ENCODE peak calls at places on chromosomes 6 and 20, in five cellular contexts. W is heart left ventricle; M is suprapubic skin; L is breast epithelium; V is CD4-positive, alpha-beta memory T cell. Z is an unnamed sample.
A peak's percentile ranks its signal among the peaks of the same experiment; 100 is the strongest.

GRCh38 chr20:54132612-54133433 is 41.0 kb downstream of the CYP24A1 start:
- DNase-seq in W (no peak), M (no peak), L (peak; percentile 42), V (no peak), Z (no peak)

GRCh38 chr6:26501482-26501986 is 1.4 kb downstream of the BTN1A1 start:
- DNase-seq in W (peak; percentile 25), M (no peak), L (no peak), V (peak; percentile 29), Z (peak; percentile 16)

GRCh38 chr20:20562507-20562906 is 149.9 kb downstream of the RALGAPA2 start:
- DNase-seq in W (no peak), M (no peak), L (no peak), V (no peak), Z (no peak)

GRCh38 chr6:108031968-108032367 is 42.6 kb downstream of the OSTM1 start:
- DNase-seq in W (no peak), M (no peak), L (no peak), V (no peak), Z (no peak)

GRCh38 chr6:92690997-92691599 is 728.3 kb downstream of the EPHA7 start:
- DNase-seq in W (no peak), M (no peak), L (no peak), V (no peak), Z (no peak)

GRCh38 chr6:74018825-74019224 is 322.8 kb downstream of the CD109 start:
- DNase-seq in W (no peak), M (no peak), L (no peak), V (no peak), Z (no peak)

GRCh38 chr20:59611286-59611685 is 6.9 kb downstream of the PHACTR3 start:
- DNase-seq in W (peak; percentile 16), M (no peak), L (no peak), V (no peak), Z (no peak)

GRCh38 chr6:150766201-150766997 is 99.1 kb upstream of the MTHFD1L start:
- DNase-seq in W (no peak), M (no peak), L (no peak), V (no peak), Z (no peak)

GRCh38 chr6:74870403-74870802 is 335.4 kb downstream of the COL12A1 start:
- DNase-seq in W (no peak), M (no peak), L (no peak), V (no peak), Z (no peak)

GRCh38 chr6:8218861-8219260 is 116.5 kb upstream of the EEF1E1 start:
- DNase-seq in W (no peak), M (no peak), L (no peak), V (no peak), Z (no peak)

GRCh38 chr6:119311514-119312142 is 37.9 kb downstream of the MAN1A1 start:
- DNase-seq in W (no peak), M (no peak), L (no peak), V (no peak), Z (no peak)

GRCh38 chr6:44511126-44511525 is 123.6 kb downstream of the CDC5L start:
- DNase-seq in W (no peak), M (no peak), L (no peak), V (no peak), Z (no peak)

GRCh38 chr6:31336872-31337496 is 20.0 kb downstream of the HLA-B start:
- DNase-seq in W (no peak), M (no peak), L (no peak), V (no peak), Z (no peak)

GRCh38 chr20:17619351-17620093 is 49.6 kb downstream of the DSTN start:
- DNase-seq in W (no peak), M (peak; percentile 61), L (peak; percentile 14), V (no peak), Z (peak; percentile 31)

GRCh38 chr20:58366016-58366415 is 23.0 kb upstream of the VAPB start:
- DNase-seq in W (no peak), M (no peak), L (no peak), V (no peak), Z (no peak)

GRCh38 chr6:95243091-95243490 is 334.2 kb upstream of the MANEA start:
- DNase-seq in W (no peak), M (no peak), L (no peak), V (no peak), Z (no peak)

GRCh38 chr6:113744886-113745285 is 112.3 kb upstream of the MARCKS start:
- DNase-seq in W (no peak), M (no peak), L (no peak), V (no peak), Z (no peak)

GRCh38 chr20:57205625-57206219 is 60.7 kb downstream of the BMP7 start:
- DNase-seq in W (no peak), M (no peak), L (no peak), V (no peak), Z (no peak)

GRCh38 chr6:139325003-139325600 is 33.3 kb upstream of the TXLNB start:
- DNase-seq in W (no peak), M (no peak), L (no peak), V (no peak), Z (no peak)

GRCh38 chr6:122286512-122286911 is 112.9 kb upstream of the HSF2 start:
- DNase-seq in W (no peak), M (no peak), L (no peak), V (no peak), Z (no peak)

GRCh38 chr6:78701407-78701806 is 165.9 kb upstream of the IRAK1BP1 start:
- DNase-seq in W (no peak), M (no peak), L (no peak), V (no peak), Z (no peak)

GRCh38 chr6:121668259-121668658 is 232.8 kb downstream of the GJA1 start:
- DNase-seq in W (no peak), M (no peak), L (no peak), V (no peak), Z (no peak)

GRCh38 chr6:46390153-46390876 is 100.9 kb downstream of the RCAN2 start:
- DNase-seq in W (no peak), M (no peak), L (no peak), V (no peak), Z (no peak)

GRCh38 chr20:63475209-63475608 is 2.8 kb upstream of the KCNQ2 start:
- DNase-seq in W (no peak), M (no peak), L (no peak), V (no peak), Z (no peak)

GRCh38 chr6:132298344-132298949 is 102.8 kb downstream of the MOXD1 start:
- DNase-seq in W (no peak), M (no peak), L (no peak), V (peak; percentile 22), Z (no peak)

GRCh38 chr20:48336647-48337046 is 491.2 kb downstream of the PREX1 start:
- DNase-seq in W (no peak), M (no peak), L (no peak), V (no peak), Z (no peak)

GRCh38 chr20:32519367-32519730 is 65.8 kb downstream of the NOL4L start:
- DNase-seq in W (no peak), M (no peak), L (no peak), V (no peak), Z (no peak)

GRCh38 chr6:166490671-166491500 is 95.6 kb downstream of the RAMACL start:
- DNase-seq in W (no peak), M (no peak), L (no peak), V (no peak), Z (no peak)

GRCh38 chr20:44738779-44739477 is 6.7 kb upstream of the KCNK15 start:
- DNase-seq in W (peak; percentile 64), M (no peak), L (peak; percentile 81), V (peak; percentile 54), Z (peak; percentile 36)

GRCh38 chr20:13147971-13148370 is 73.1 kb upstream of the ISM1 start:
- DNase-seq in W (no peak), M (no peak), L (no peak), V (no peak), Z (no peak)

GRCh38 chr20:49801882-49802281 is 10.7 kb upstream of the SLC9A8 start:
- DNase-seq in W (no peak), M (no peak), L (no peak), V (no peak), Z (no peak)

GRCh38 chr6:34154668-34155447 is 9.0 kb upstream of the GRM4 start:
- DNase-seq in W (peak; percentile 31), M (peak; percentile 79), L (no peak), V (peak; percentile 54), Z (peak; percentile 49)

GRCh38 chr6:129936329-129937165 is 75.4 kb upstream of the TMEM244 start:
- DNase-seq in W (no peak), M (no peak), L (no peak), V (peak; percentile 38), Z (peak; percentile 14)

GRCh38 chr6:152173321-152173720 is 365.8 kb downstream of the ESR1 start:
- DNase-seq in W (no peak), M (no peak), L (no peak), V (no peak), Z (no peak)

DNA sequence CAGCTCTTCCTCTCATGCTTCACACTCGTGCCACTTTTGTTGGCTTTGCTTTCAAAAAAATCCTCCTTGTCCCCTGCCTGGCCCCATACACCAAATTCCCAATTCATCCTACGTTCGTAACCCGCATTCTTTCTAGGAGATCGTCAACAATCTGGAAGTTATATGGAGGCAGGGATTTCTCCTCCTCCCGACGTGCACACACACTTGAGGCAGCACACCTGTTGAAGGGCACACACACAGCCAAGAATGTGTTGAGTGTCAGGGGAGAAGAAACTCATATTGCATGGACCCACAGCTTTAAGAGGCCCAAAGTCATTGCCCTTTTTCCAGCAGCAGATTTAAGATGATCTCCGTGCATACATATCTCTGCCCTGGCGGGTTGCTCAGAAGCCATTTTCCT is 28.9 kb downstream of the THBS2 start:
- DNase-seq in W (no peak), M (no peak), L (no peak), V (no peak), Z (no peak)
- H3K27ac ChIP-seq in W (peak overlapping the region; percentile 61), M (no peak overlapping the region), L (peak overlapping the region; percentile 46), V (no peak overlapping the region), Z (no peak overlapping the region)

DNA sequence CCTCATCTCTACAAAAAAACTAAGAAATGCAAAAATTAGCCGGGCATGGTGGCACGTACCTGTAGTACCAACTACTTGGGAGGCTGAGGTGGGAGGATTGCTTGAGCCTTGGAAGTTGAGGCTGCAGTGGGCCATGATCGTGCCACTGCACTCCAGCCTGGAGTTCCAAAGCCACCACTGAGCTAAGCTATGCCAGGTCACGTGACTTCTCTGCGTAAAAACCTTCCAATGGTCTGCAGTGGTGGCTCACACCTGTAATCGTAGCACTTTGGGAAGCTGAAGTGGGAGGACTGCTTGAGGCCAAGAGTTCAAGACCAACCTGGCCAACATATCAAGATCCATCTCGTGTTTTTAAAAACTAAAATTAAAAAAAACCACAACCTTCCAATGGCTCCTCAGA is 1.7 kb downstream of the SF3B5 start:
- DNase-seq in W (no peak), M (no peak), L (no peak), V (no peak), Z (no peak)
- H3K4me3 ChIP-seq in W (no peak overlapping the region), M (peak overlapping the region; percentile 68), L (no peak overlapping the region), V (no peak overlapping the region), Z (peak overlapping the region; percentile 99)

GRCh38 chr6:13934721-13935120 is 10.0 kb downstream of the RNF182 start:
- DNase-seq in W (no peak), M (no peak), L (no peak), V (no peak), Z (no peak)

GRCh38 chr6:13932785-13933184 is 8.0 kb downstream of the RNF182 start:
- DNase-seq in W (no peak), M (no peak), L (no peak), V (no peak), Z (no peak)

GRCh38 chr6:13931797-13932402 is 7.1 kb downstream of the RNF182 start:
- DNase-seq in W (no peak), M (no peak), L (no peak), V (no peak), Z (no peak)

GRCh38 chr6:13935190-13935880 is 10.6 kb downstream of the RNF182 start:
- DNase-seq in W (no peak), M (no peak), L (no peak), V (peak; percentile 10), Z (no peak)
- H3K27ac ChIP-seq in W (no peak overlapping the region), M (no peak overlapping the region), L (no peak overlapping the region), V (no peak overlapping the region), Z (no peak overlapping the region)

GRCh38 chr6:146544783-146545182 is 1.1 kb downstream of the RAB32 start:
- DNase-seq in W (no peak), M (no peak), L (no peak), V (no peak), Z (no peak)
- H3K4me3 ChIP-seq in W (peak overlapping the region; percentile 69), M (peak overlapping the region; percentile 76), L (peak overlapping the region; percentile 75), V (no peak overlapping the region), Z (no peak overlapping the region)

Z was measured in CD8-positive, alpha-beta memory T cell.